ENCODE peak calls at places on chromosomes 7 and 10, in nine cellular contexts. One of them, this sample, is unnamed.

GRCh38 chr7:92631067-92631829 is 41.1 kb upstream of the FAM133B start:
- DNase-seq in activated naive CD4-positive, alpha-beta T cell: no peak
- DNase-seq in stimulated activated CD8-positive, alpha-beta memory T cell treated with anti-CD3 and anti-CD28 coated beads, Interleukin-7, amount 100 ng/mL, for 1 hour: no peak
- DNase-seq in cardiac fibroblast: no peak
- DNase-seq in omental fat pad: no peak
- DNase-seq in stimulated activated naive CD4-positive, alpha-beta T cell: no peak
- DNase-seq in NCI-H82: no peak
- DNase-seq in AG08395: no peak
- DNase-seq in HT-29: no peak
- DNase-seq in this sample: no peak

GRCh38 chr7:24152356-24152755 is 131.6 kb upstream of the NPY start:
- DNase-seq in cardiac fibroblast: no peak
- DNase-seq in activated naive CD4-positive, alpha-beta T cell: no peak
- DNase-seq in NCI-H82: no peak
- DNase-seq in stimulated activated CD8-positive, alpha-beta memory T cell treated with anti-CD3 and anti-CD28 coated beads, Interleukin-7, amount 100 ng/mL, for 1 hour: no peak
- DNase-seq in omental fat pad: no peak
- DNase-seq in AG08395: no peak
- DNase-seq in stimulated activated naive CD4-positive, alpha-beta T cell: no peak
- DNase-seq in HT-29: no peak
- DNase-seq in this sample: no peak

GRCh38 chr7:99562832-99563231 is 4.4 kb downstream of the ZNF655 start:
- DNase-seq in HT-29: peak
- DNase-seq in activated naive CD4-positive, alpha-beta T cell: peak
- DNase-seq in NCI-H82: no peak
- DNase-seq in stimulated activated naive CD4-positive, alpha-beta T cell: no peak
- DNase-seq in stimulated activated CD8-positive, alpha-beta memory T cell treated with anti-CD3 and anti-CD28 coated beads, Interleukin-7, amount 100 ng/mL, for 1 hour: no peak
- DNase-seq in omental fat pad: no peak
- DNase-seq in AG08395: peak
- DNase-seq in cardiac fibroblast: peak
- DNase-seq in this sample: peak

GRCh38 chr7:123571684-123572083 is 14.1 kb upstream of the NDUFA5 start:
- DNase-seq in NCI-H82: no peak
- DNase-seq in stimulated activated CD8-positive, alpha-beta memory T cell treated with anti-CD3 and anti-CD28 coated beads, Interleukin-7, amount 100 ng/mL, for 1 hour: no peak
- DNase-seq in AG08395: no peak
- DNase-seq in cardiac fibroblast: no peak
- DNase-seq in stimulated activated naive CD4-positive, alpha-beta T cell: no peak
- DNase-seq in HT-29: no peak
- DNase-seq in activated naive CD4-positive, alpha-beta T cell: no peak
- DNase-seq in omental fat pad: no peak
- DNase-seq in this sample: no peak

GRCh38 chr7:46557295-46557711 is 636.2 kb upstream of the IGFBP3 start:
- DNase-seq in AG08395: no peak
- DNase-seq in omental fat pad: no peak
- DNase-seq in cardiac fibroblast: peak
- DNase-seq in activated naive CD4-positive, alpha-beta T cell: no peak
- DNase-seq in stimulated activated CD8-positive, alpha-beta memory T cell treated with anti-CD3 and anti-CD28 coated beads, Interleukin-7, amount 100 ng/mL, for 1 hour: no peak
- DNase-seq in stimulated activated naive CD4-positive, alpha-beta T cell: no peak
- DNase-seq in HT-29: peak
- DNase-seq in NCI-H82: no peak
- DNase-seq in this sample: no peak

GRCh38 chr10:12193193-12193592 is 2.5 kb downstream of the NUDT5 start:
- DNase-seq in cardiac fibroblast: peak
- DNase-seq in NCI-H82: no peak
- DNase-seq in activated naive CD4-positive, alpha-beta T cell: no peak
- DNase-seq in stimulated activated CD8-positive, alpha-beta memory T cell treated with anti-CD3 and anti-CD28 coated beads, Interleukin-7, amount 100 ng/mL, for 1 hour: no peak
- DNase-seq in AG08395: peak
- DNase-seq in HT-29: no peak
- DNase-seq in stimulated activated naive CD4-positive, alpha-beta T cell: no peak
- DNase-seq in omental fat pad: no peak
- DNase-seq in this sample: no peak

GRCh38 chr10:33010132-33011037 is 52.4 kb upstream of the ITGB1 start:
- DNase-seq in cardiac fibroblast: peak
- DNase-seq in activated naive CD4-positive, alpha-beta T cell: no peak
- DNase-seq in omental fat pad: no peak
- DNase-seq in HT-29: peak
- DNase-seq in stimulated activated naive CD4-positive, alpha-beta T cell: no peak
- DNase-seq in AG08395: peak
- DNase-seq in stimulated activated CD8-positive, alpha-beta memory T cell treated with anti-CD3 and anti-CD28 coated beads, Interleukin-7, amount 100 ng/mL, for 1 hour: no peak
- DNase-seq in NCI-H82: peak
- DNase-seq in this sample: peak

GRCh38 chr10:62384057-62384446 is 9.9 kb downstream of the ZNF365 start:
- DNase-seq in NCI-H82: no peak
- DNase-seq in stimulated activated naive CD4-positive, alpha-beta T cell: no peak
- DNase-seq in stimulated activated CD8-positive, alpha-beta memory T cell treated with anti-CD3 and anti-CD28 coated beads, Interleukin-7, amount 100 ng/mL, for 1 hour: peak
- DNase-seq in HT-29: peak
- DNase-seq in cardiac fibroblast: peak
- DNase-seq in AG08395: peak
- DNase-seq in activated naive CD4-positive, alpha-beta T cell: no peak
- DNase-seq in omental fat pad: no peak
- DNase-seq in this sample: peak

GRCh38 chr10:119353438-119353837 is 146.1 kb downstream of the GRK5 start:
- DNase-seq in NCI-H82: no peak
- DNase-seq in AG08395: no peak
- DNase-seq in stimulated activated naive CD4-positive, alpha-beta T cell: no peak
- DNase-seq in cardiac fibroblast: no peak
- DNase-seq in omental fat pad: no peak
- DNase-seq in stimulated activated CD8-positive, alpha-beta memory T cell treated with anti-CD3 and anti-CD28 coated beads, Interleukin-7, amount 100 ng/mL, for 1 hour: no peak
- DNase-seq in activated naive CD4-positive, alpha-beta T cell: no peak
- DNase-seq in HT-29: no peak
- DNase-seq in this sample: no peak

GRCh38 chr7:116315293-116315692 is 105.0 kb downstream of the TES start:
- DNase-seq in NCI-H82: no peak
- DNase-seq in omental fat pad: no peak
- DNase-seq in stimulated activated naive CD4-positive, alpha-beta T cell: no peak
- DNase-seq in activated naive CD4-positive, alpha-beta T cell: no peak
- DNase-seq in AG08395: peak
- DNase-seq in stimulated activated CD8-positive, alpha-beta memory T cell treated with anti-CD3 and anti-CD28 coated beads, Interleukin-7, amount 100 ng/mL, for 1 hour: no peak
- DNase-seq in HT-29: no peak
- DNase-seq in cardiac fibroblast: no peak
- DNase-seq in this sample: peak

GRCh38 chr7:106176414-106177294 is 64.5 kb upstream of the SYPL1 start:
- DNase-seq in cardiac fibroblast: peak
- DNase-seq in stimulated activated CD8-positive, alpha-beta memory T cell treated with anti-CD3 and anti-CD28 coated beads, Interleukin-7, amount 100 ng/mL, for 1 hour: peak
- DNase-seq in omental fat pad: peak
- DNase-seq in HT-29: peak
- DNase-seq in AG08395: peak
- DNase-seq in NCI-H82: peak
- DNase-seq in activated naive CD4-positive, alpha-beta T cell: peak
- DNase-seq in stimulated activated naive CD4-positive, alpha-beta T cell: peak
- DNase-seq in this sample: peak

GRCh38 chr10:71582019-71582418 is 137.6 kb downstream of the C10orf105 start:
- DNase-seq in stimulated activated naive CD4-positive, alpha-beta T cell: no peak
- DNase-seq in HT-29: peak
- DNase-seq in stimulated activated CD8-positive, alpha-beta memory T cell treated with anti-CD3 and anti-CD28 coated beads, Interleukin-7, amount 100 ng/mL, for 1 hour: no peak
- DNase-seq in omental fat pad: no peak
- DNase-seq in AG08395: peak
- DNase-seq in cardiac fibroblast: peak
- DNase-seq in NCI-H82: no peak
- DNase-seq in activated naive CD4-positive, alpha-beta T cell: no peak
- DNase-seq in this sample: peak

GRCh38 chr7:17041324-17041723 is 159.5 kb upstream of the AGR3 start:
- DNase-seq in stimulated activated naive CD4-positive, alpha-beta T cell: no peak
- DNase-seq in stimulated activated CD8-positive, alpha-beta memory T cell treated with anti-CD3 and anti-CD28 coated beads, Interleukin-7, amount 100 ng/mL, for 1 hour: no peak
- DNase-seq in HT-29: peak
- DNase-seq in AG08395: peak
- DNase-seq in NCI-H82: no peak
- DNase-seq in cardiac fibroblast: peak
- DNase-seq in activated naive CD4-positive, alpha-beta T cell: no peak
- DNase-seq in omental fat pad: no peak
- DNase-seq in this sample: peak

GRCh38 chr10:42830237-42830636 is 47.6 kb downstream of the BMS1 start:
- DNase-seq in HT-29: no peak
- DNase-seq in omental fat pad: no peak
- DNase-seq in stimulated activated naive CD4-positive, alpha-beta T cell: no peak
- DNase-seq in NCI-H82: no peak
- DNase-seq in stimulated activated CD8-positive, alpha-beta memory T cell treated with anti-CD3 and anti-CD28 coated beads, Interleukin-7, amount 100 ng/mL, for 1 hour: no peak
- DNase-seq in activated naive CD4-positive, alpha-beta T cell: no peak
- DNase-seq in AG08395: no peak
- DNase-seq in cardiac fibroblast: no peak
- DNase-seq in this sample: peak

GRCh38 chr7:158085741-158086695 is 501.6 kb downstream of the PTPRN2 start:
- DNase-seq in AG08395: no peak
- DNase-seq in activated naive CD4-positive, alpha-beta T cell: no peak
- DNase-seq in stimulated activated naive CD4-positive, alpha-beta T cell: no peak
- DNase-seq in NCI-H82: no peak
- DNase-seq in omental fat pad: no peak
- DNase-seq in HT-29: no peak
- DNase-seq in stimulated activated CD8-positive, alpha-beta memory T cell treated with anti-CD3 and anti-CD28 coated beads, Interleukin-7, amount 100 ng/mL, for 1 hour: no peak
- DNase-seq in cardiac fibroblast: no peak
- DNase-seq in this sample: no peak

GRCh38 chr10:29120216-29120615 is 168.7 kb upstream of the LYZL1 start:
- DNase-seq in omental fat pad: no peak
- DNase-seq in AG08395: peak
- DNase-seq in stimulated activated CD8-positive, alpha-beta memory T cell treated with anti-CD3 and anti-CD28 coated beads, Interleukin-7, amount 100 ng/mL, for 1 hour: no peak
- DNase-seq in NCI-H82: no peak
- DNase-seq in stimulated activated naive CD4-positive, alpha-beta T cell: no peak
- DNase-seq in activated naive CD4-positive, alpha-beta T cell: no peak
- DNase-seq in HT-29: no peak
- DNase-seq in cardiac fibroblast: peak
- DNase-seq in this sample: no peak

GRCh38 chr10:14688606-14689005 is 86.1 kb downstream of the FAM107B start:
- DNase-seq in stimulated activated naive CD4-positive, alpha-beta T cell: no peak
- DNase-seq in HT-29: no peak
- DNase-seq in NCI-H82: no peak
- DNase-seq in activated naive CD4-positive, alpha-beta T cell: no peak
- DNase-seq in AG08395: peak
- DNase-seq in stimulated activated CD8-positive, alpha-beta memory T cell treated with anti-CD3 and anti-CD28 coated beads, Interleukin-7, amount 100 ng/mL, for 1 hour: no peak
- DNase-seq in omental fat pad: no peak
- DNase-seq in cardiac fibroblast: peak
- DNase-seq in this sample: no peak

GRCh38 chr10:93473161-93473560 is 9.0 kb downstream of the MYOF start:
- DNase-seq in AG08395: no peak
- DNase-seq in cardiac fibroblast: no peak
- DNase-seq in HT-29: no peak
- DNase-seq in NCI-H82: no peak
- DNase-seq in stimulated activated naive CD4-positive, alpha-beta T cell: no peak
- DNase-seq in activated naive CD4-positive, alpha-beta T cell: no peak
- DNase-seq in stimulated activated CD8-positive, alpha-beta memory T cell treated with anti-CD3 and anti-CD28 coated beads, Interleukin-7, amount 100 ng/mL, for 1 hour: no peak
- DNase-seq in omental fat pad: no peak
- DNase-seq in this sample: no peak

GRCh38 chr10:130441041-130441440 is 304.9 kb downstream of the GLRX3 start:
- DNase-seq in activated naive CD4-positive, alpha-beta T cell: no peak
- DNase-seq in cardiac fibroblast: no peak
- DNase-seq in NCI-H82: no peak
- DNase-seq in HT-29: no peak
- DNase-seq in AG08395: no peak
- DNase-seq in stimulated activated naive CD4-positive, alpha-beta T cell: no peak
- DNase-seq in omental fat pad: no peak
- DNase-seq in stimulated activated CD8-positive, alpha-beta memory T cell treated with anti-CD3 and anti-CD28 coated beads, Interleukin-7, amount 100 ng/mL, for 1 hour: no peak
- DNase-seq in this sample: no peak

GRCh38 chr10:4837551-4837950 is 11.5 kb downstream of the AKR1E2 start:
- DNase-seq in cardiac fibroblast: no peak
- DNase-seq in AG08395: no peak
- DNase-seq in stimulated activated naive CD4-positive, alpha-beta T cell: no peak
- DNase-seq in NCI-H82: no peak
- DNase-seq in omental fat pad: no peak
- DNase-seq in HT-29: no peak
- DNase-seq in stimulated activated CD8-positive, alpha-beta memory T cell treated with anti-CD3 and anti-CD28 coated beads, Interleukin-7, amount 100 ng/mL, for 1 hour: no peak
- DNase-seq in activated naive CD4-positive, alpha-beta T cell: no peak
- DNase-seq in this sample: no peak

GRCh38 chr7:113331155-113331898 is 213.0 kb upstream of the SMIM30 start:
- DNase-seq in HT-29: no peak
- DNase-seq in stimulated activated CD8-positive, alpha-beta memory T cell treated with anti-CD3 and anti-CD28 coated beads, Interleukin-7, amount 100 ng/mL, for 1 hour: no peak
- DNase-seq in activated naive CD4-positive, alpha-beta T cell: no peak
- DNase-seq in omental fat pad: no peak
- DNase-seq in AG08395: no peak
- DNase-seq in stimulated activated naive CD4-positive, alpha-beta T cell: no peak
- DNase-seq in cardiac fibroblast: no peak
- DNase-seq in NCI-H82: peak
- DNase-seq in this sample: no peak

GRCh38 chr10:62093863-62094291 is 174.8 kb downstream of the RTKN2 start:
- DNase-seq in stimulated activated CD8-positive, alpha-beta memory T cell treated with anti-CD3 and anti-CD28 coated beads, Interleukin-7, amount 100 ng/mL, for 1 hour: no peak
- DNase-seq in omental fat pad: no peak
- DNase-seq in NCI-H82: no peak
- DNase-seq in stimulated activated naive CD4-positive, alpha-beta T cell: no peak
- DNase-seq in cardiac fibroblast: peak
- DNase-seq in AG08395: peak
- DNase-seq in HT-29: no peak
- DNase-seq in activated naive CD4-positive, alpha-beta T cell: no peak
- DNase-seq in this sample: peak

GRCh38 chr7:29771081-29771832 is 35.1 kb upstream of the WIPF3 start:
- DNase-seq in NCI-H82: no peak
- DNase-seq in AG08395: no peak
- DNase-seq in HT-29: no peak
- DNase-seq in activated naive CD4-positive, alpha-beta T cell: no peak
- DNase-seq in stimulated activated CD8-positive, alpha-beta memory T cell treated with anti-CD3 and anti-CD28 coated beads, Interleukin-7, amount 100 ng/mL, for 1 hour: no peak
- DNase-seq in cardiac fibroblast: no peak
- DNase-seq in omental fat pad: no peak
- DNase-seq in stimulated activated naive CD4-positive, alpha-beta T cell: no peak
- DNase-seq in this sample: no peak

GRCh38 chr10:4281207-4281825 is 496.3 kb upstream of the KLF6 start:
- DNase-seq in HT-29: no peak
- DNase-seq in stimulated activated naive CD4-positive, alpha-beta T cell: no peak
- DNase-seq in activated naive CD4-positive, alpha-beta T cell: no peak
- DNase-seq in NCI-H82: no peak
- DNase-seq in omental fat pad: no peak
- DNase-seq in AG08395: no peak
- DNase-seq in stimulated activated CD8-positive, alpha-beta memory T cell treated with anti-CD3 and anti-CD28 coated beads, Interleukin-7, amount 100 ng/mL, for 1 hour: no peak
- DNase-seq in cardiac fibroblast: no peak
- DNase-seq in this sample: no peak

GRCh38 chr7:25196132-25196896 is 32.0 kb downstream of the NPVF start:
- DNase-seq in stimulated activated naive CD4-positive, alpha-beta T cell: no peak
- DNase-seq in omental fat pad: no peak
- DNase-seq in NCI-H82: no peak
- DNase-seq in HT-29: peak
- DNase-seq in stimulated activated CD8-positive, alpha-beta memory T cell treated with anti-CD3 and anti-CD28 coated beads, Interleukin-7, amount 100 ng/mL, for 1 hour: no peak
- DNase-seq in cardiac fibroblast: peak
- DNase-seq in AG08395: no peak
- DNase-seq in activated naive CD4-positive, alpha-beta T cell: no peak
- DNase-seq in this sample: peak

GRCh38 chr10:47412869-47413268 is 28.8 kb upstream of the ZNF488 start:
- DNase-seq in stimulated activated naive CD4-positive, alpha-beta T cell: no peak
- DNase-seq in cardiac fibroblast: peak
- DNase-seq in AG08395: no peak
- DNase-seq in activated naive CD4-positive, alpha-beta T cell: no peak
- DNase-seq in omental fat pad: no peak
- DNase-seq in NCI-H82: no peak
- DNase-seq in stimulated activated CD8-positive, alpha-beta memory T cell treated with anti-CD3 and anti-CD28 coated beads, Interleukin-7, amount 100 ng/mL, for 1 hour: no peak
- DNase-seq in HT-29: peak
- DNase-seq in this sample: peak

GRCh38 chr10:5168897-5169296 is 16.1 kb downstream of the AKR1C8 start:
- DNase-seq in NCI-H82: no peak
- DNase-seq in stimulated activated CD8-positive, alpha-beta memory T cell treated with anti-CD3 and anti-CD28 coated beads, Interleukin-7, amount 100 ng/mL, for 1 hour: no peak
- DNase-seq in omental fat pad: no peak
- DNase-seq in cardiac fibroblast: no peak
- DNase-seq in activated naive CD4-positive, alpha-beta T cell: no peak
- DNase-seq in stimulated activated naive CD4-positive, alpha-beta T cell: no peak
- DNase-seq in HT-29: peak
- DNase-seq in AG08395: no peak
- DNase-seq in this sample: no peak

GRCh38 chr7:15932318-15932717 is 245.8 kb upstream of the MEOX2 start:
- DNase-seq in stimulated activated naive CD4-positive, alpha-beta T cell: no peak
- DNase-seq in HT-29: no peak
- DNase-seq in stimulated activated CD8-positive, alpha-beta memory T cell treated with anti-CD3 and anti-CD28 coated beads, Interleukin-7, amount 100 ng/mL, for 1 hour: no peak
- DNase-seq in omental fat pad: no peak
- DNase-seq in NCI-H82: peak
- DNase-seq in activated naive CD4-positive, alpha-beta T cell: no peak
- DNase-seq in cardiac fibroblast: no peak
- DNase-seq in AG08395: no peak
- DNase-seq in this sample: no peak

GRCh38 chr7:42192851-42193456 is 44.1 kb downstream of the GLI3 start:
- DNase-seq in cardiac fibroblast: no peak
- DNase-seq in omental fat pad: no peak
- DNase-seq in HT-29: no peak
- DNase-seq in stimulated activated naive CD4-positive, alpha-beta T cell: no peak
- DNase-seq in NCI-H82: no peak
- DNase-seq in stimulated activated CD8-positive, alpha-beta memory T cell treated with anti-CD3 and anti-CD28 coated beads, Interleukin-7, amount 100 ng/mL, for 1 hour: no peak
- DNase-seq in activated naive CD4-positive, alpha-beta T cell: no peak
- DNase-seq in AG08395: no peak
- DNase-seq in this sample: no peak

GRCh38 chr7:148697950-148698396 is 730 bp upstream of the CUL1 start:
- DNase-seq in stimulated activated naive CD4-positive, alpha-beta T cell: peak
- DNase-seq in NCI-H82: peak
- DNase-seq in HT-29: peak
- DNase-seq in cardiac fibroblast: peak
- DNase-seq in AG08395: no peak
- DNase-seq in stimulated activated CD8-positive, alpha-beta memory T cell treated with anti-CD3 and anti-CD28 coated beads, Interleukin-7, amount 100 ng/mL, for 1 hour: peak
- DNase-seq in activated naive CD4-positive, alpha-beta T cell: peak
- DNase-seq in omental fat pad: no peak
- DNase-seq in this sample: peak

GRCh38 chr7:114622189-114622588 is 207.6 kb downstream of the FOXP2 start:
- DNase-seq in omental fat pad: no peak
- DNase-seq in activated naive CD4-positive, alpha-beta T cell: no peak
- DNase-seq in stimulated activated CD8-positive, alpha-beta memory T cell treated with anti-CD3 and anti-CD28 coated beads, Interleukin-7, amount 100 ng/mL, for 1 hour: no peak
- DNase-seq in NCI-H82: peak
- DNase-seq in stimulated activated naive CD4-positive, alpha-beta T cell: no peak
- DNase-seq in HT-29: no peak
- DNase-seq in AG08395: no peak
- DNase-seq in cardiac fibroblast: no peak
- DNase-seq in this sample: no peak